ENCODE peak calls at places on chromosomes 2 and 18, in ten cellular contexts. U is esophagus muscularis mucosa, L is GM23338, G is spleen, S is upper lobe of left lung, D is GM12878, X is K562, V is HCT116, B is suprapubic skin, A is SK-N-SH. Z is an unnamed sample. For H3K36me3 and H3K4me1, the result is how much of the 10 kb centered on the place peaks cover.

GRCh38 chr2:161420406-161421025 is 4.4 kb downstream of the TBR1 start:
- DNase-seq in S (peak), D (no peak), X (no peak), A (no peak), G (no peak), B (no peak), L (no peak), U (no peak), V (no peak), Z (no peak)

GRCh38 chr2:101860157-101860556 is 131.6 kb upstream of the IL1R2 start:
- DNase-seq in X (no peak), D (no peak), V (no peak), G (no peak), A (no peak), U (no peak), B (no peak), S (no peak), L (peak), Z (no peak)

GRCh38 chr18:22951823-22952222 is 18.7 kb downstream of the RBBP8 start:
- DNase-seq in L (no peak), V (no peak), S (no peak), A (no peak), U (no peak), D (no peak), B (no peak), X (no peak), G (no peak), Z (no peak)

GRCh38 chr18:11251891-11252270 is 102.5 kb upstream of the PIEZO2 start:
- DNase-seq in D (no peak), X (no peak), U (no peak), A (no peak), G (no peak), V (no peak), S (no peak), B (no peak), L (no peak), Z (no peak)

GRCh38 chr18:35334821-35335220 is 9.4 kb downstream of the ZNF24 start:
- DNase-seq in X (no peak), G (no peak), U (no peak), V (no peak), L (no peak), S (no peak), B (no peak), D (no peak), A (no peak), Z (no peak)

GRCh38 chr2:45871541-45871940 is 220.1 kb downstream of the PRKCE start:
- DNase-seq in U (no peak), X (no peak), V (no peak), D (no peak), L (no peak), B (no peak), A (no peak), S (no peak), G (no peak), Z (no peak)

GRCh38 chr2:102191501-102191900 is 4.7 kb downstream of the IL1RL2 start:
- DNase-seq in B (no peak), L (no peak), S (no peak), D (no peak), G (no peak), V (no peak), X (no peak), U (no peak), A (no peak), Z (no peak)

GRCh38 chr2:101463885-101464653 is 10.8 kb downstream of the RFX8 start:
- DNase-seq in G (no peak), D (no peak), L (no peak), B (no peak), A (no peak), S (no peak), V (no peak), U (no peak), X (no peak), Z (no peak)

GRCh38 chr2:227147023-227147422 is 17.0 kb downstream of the COL4A4 start:
- DNase-seq in S (no peak), G (no peak), B (no peak), A (no peak), V (no peak), U (no peak), L (no peak), D (no peak), X (no peak), Z (no peak)

GRCh38 chr2:108909917-108910515 is 79.0 kb downstream of the EDAR start:
- DNase-seq in D (no peak), G (peak), S (no peak), A (peak), L (no peak), B (no peak), V (no peak), X (no peak), U (peak), Z (no peak)

GRCh38 chr2:86622409-86622877 is 1.2 kb downstream of the RNF103 start:
- DNase-seq in D (no peak), S (no peak), U (no peak), G (peak), B (no peak), X (peak), A (peak), L (peak), V (no peak), Z (peak)

DNA sequence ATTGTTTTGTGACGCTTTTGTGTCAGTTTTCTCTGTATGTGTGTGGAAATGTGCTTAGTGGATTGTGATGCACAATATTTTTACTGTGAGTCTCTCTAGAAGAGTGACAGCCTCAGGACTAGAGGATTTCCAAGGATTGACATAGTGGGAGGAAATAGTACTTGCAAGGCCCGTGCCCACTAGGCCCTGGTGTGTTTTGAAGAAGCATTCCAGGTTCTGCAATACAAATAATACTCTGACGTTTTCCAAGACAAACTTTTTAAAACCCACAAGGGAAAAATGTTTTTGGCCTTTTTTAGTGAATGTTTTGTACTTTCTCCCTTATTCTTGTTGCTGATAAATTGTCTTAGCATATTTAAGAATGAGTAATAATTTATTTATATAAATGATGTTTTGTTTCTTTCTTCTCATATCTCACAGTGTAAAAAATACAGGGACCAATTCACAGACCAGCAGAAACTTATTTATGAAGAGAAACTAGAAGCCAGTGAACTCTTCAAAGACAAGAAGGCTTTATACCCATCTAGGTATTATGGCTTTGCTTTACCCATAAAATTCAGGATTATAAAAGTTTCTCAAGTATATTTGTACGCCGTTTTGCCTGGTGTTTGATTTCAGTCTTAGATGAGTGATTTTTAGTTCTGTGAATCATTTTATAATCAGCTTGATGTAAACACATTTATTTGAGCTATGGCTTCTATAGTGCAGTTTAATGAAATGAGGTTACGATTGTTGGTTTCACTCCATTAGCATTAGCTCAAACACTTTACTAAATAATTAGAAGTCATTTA is 165.6 kb downstream of the MYO1B start:
- DNase-seq in U (no peak), X (no peak), V (no peak), L (no peak), G (no peak), S (no peak), A (no peak), D (no peak), B (no peak), Z (no peak)
- H3K36me3 ChIP-seq in U (under half), X (under half), V (under half), L (under half), G (under half), S (under half), A (half or more), D (under half), B (under half), Z (under half)

DNA sequence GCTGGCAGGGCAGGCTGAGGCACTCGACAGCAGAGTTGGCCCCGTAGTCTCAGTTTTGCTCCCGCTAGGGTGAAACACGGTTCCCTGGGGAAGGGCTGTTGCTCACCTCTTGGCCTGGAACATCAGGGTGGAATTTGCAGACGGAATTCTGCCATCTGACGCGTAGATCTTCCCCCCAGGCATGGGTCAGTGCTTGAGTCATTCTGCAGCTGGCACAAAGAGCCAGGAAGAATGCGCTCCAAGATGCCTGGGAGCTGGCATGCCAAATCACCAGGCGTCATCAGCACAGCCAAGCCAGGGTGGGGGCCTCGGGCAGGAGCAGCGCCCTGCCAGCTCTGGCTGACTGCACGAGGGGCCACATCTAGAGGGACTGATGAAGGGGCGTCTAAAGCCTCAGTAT is 42.7 kb downstream of the ODC1 start:
- DNase-seq in V (no peak), S (no peak), X (no peak), A (peak), U (no peak), L (no peak), B (no peak), D (no peak), G (no peak), Z (peak)
- TF ChIP-seq POLR2AphosphoS5 in V (peak), S (peak), X (no peak), A (peak), U (peak), L (no peak), B (peak), D (no peak), G (no peak), Z (peak)

GRCh38 chr2:85601771-85602475 is 575 bp downstream of the TMEM150A start:
- DNase-seq in B (peak), V (no peak), S (no peak), L (peak), G (peak), D (no peak), A (peak), U (no peak), X (no peak), Z (peak)
- H3K4me1 ChIP-seq in B (half or more), V (under half), S (under half), L (under half), G (half or more), D (under half), A (under half), U (under half), X (under half), Z (under half)

DNA sequence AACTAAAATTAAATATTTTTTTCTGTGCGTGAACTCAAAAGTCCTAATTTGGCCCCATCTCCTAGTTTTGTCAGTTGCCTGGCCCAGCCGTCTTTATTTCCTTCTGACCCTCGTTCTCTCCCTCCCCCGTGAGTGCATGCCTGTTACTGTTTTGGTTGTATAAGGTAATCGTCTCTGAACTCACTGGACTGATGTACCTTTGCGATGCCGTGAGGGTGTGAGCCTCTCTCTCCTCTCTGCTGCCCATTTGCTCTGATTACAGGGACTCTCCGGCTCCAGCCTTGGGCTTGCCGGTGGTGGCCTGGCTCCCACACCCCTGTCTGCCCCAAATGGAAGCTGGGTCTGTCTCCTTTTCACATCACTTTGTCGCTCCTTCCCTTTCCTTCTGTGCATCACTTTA is 66.5 kb upstream of the RBM44 start:
- DNase-seq in L (no peak), U (no peak), S (no peak), X (no peak), V (no peak), B (no peak), A (no peak), G (no peak), D (no peak), Z (no peak)
- H3K36me3 ChIP-seq in L (under half), U (under half), S (under half), X (under half), V (under half), B (under half), A (under half), G (under half), D (under half), Z (under half)

GRCh38 chr2:105376010-105376409 is 22.8 kb downstream of the FHL2 start:
- DNase-seq in X (no peak), B (no peak), D (no peak), S (no peak), G (no peak), A (no peak), V (no peak), U (no peak), L (no peak), Z (no peak)
- TF ChIP-seq POLR2AphosphoS5 in X (no peak), B (no peak), D (no peak), S (no peak), G (no peak), A (no peak), V (no peak), U (no peak), L (no peak), Z (no peak)

DNA sequence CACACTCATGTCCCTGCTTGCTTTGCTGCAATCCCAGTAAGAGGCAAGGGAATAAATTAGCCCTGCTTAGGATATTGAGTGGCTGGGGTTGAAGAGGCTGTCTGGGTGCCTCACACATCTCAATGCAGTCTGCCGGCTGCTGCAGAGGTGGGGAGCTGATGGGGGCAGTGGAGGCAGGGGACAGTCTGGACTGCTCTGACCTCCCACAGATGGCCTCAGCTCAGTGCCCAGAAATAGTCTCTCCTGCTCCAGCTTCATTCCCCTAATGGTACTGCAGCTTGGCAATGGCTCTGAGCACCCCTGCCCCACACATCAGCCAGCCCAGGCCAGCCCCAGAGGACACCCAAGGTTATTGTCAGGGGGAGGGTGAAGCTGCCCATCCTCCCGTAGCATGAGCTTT is 21.5 kb upstream of the TNS1 start:
- DNase-seq in L (no peak), D (no peak), S (no peak), U (no peak), G (peak), V (no peak), X (no peak), A (peak), B (peak), Z (peak)
- H3K4me1 ChIP-seq in L (under half), D (under half), S (under half), U (under half), G (under half), V (under half), X (under half), A (under half), B (half or more), Z (under half)

GRCh38 chr2:68809324-68810240 is 61.6 kb downstream of the BMP10 start:
- DNase-seq in A (no peak), G (no peak), V (no peak), S (no peak), X (no peak), U (peak), D (no peak), L (no peak), B (no peak), Z (no peak)
- H3K36me3 ChIP-seq in A (under half), G (half or more), V (under half), S (under half), X (under half), U (under half), D (under half), L (under half), B (under half), Z (under half)

GRCh38 chr2:158745067-158745865 is 49.9 kb upstream of the DAPL1 start:
- DNase-seq in L (peak), G (no peak), X (peak), B (no peak), A (peak), D (no peak), V (peak), S (no peak), U (no peak), Z (peak)
- TF ChIP-seq POLR2AphosphoS5 in L (no peak), G (no peak), X (no peak), B (no peak), A (no peak), D (no peak), V (no peak), S (no peak), U (no peak), Z (no peak)